ENCODE peak calls at places on chromosome 18, in eight cellular contexts. One of them, this sample, is unnamed.

GRCh38 chr18:63253428-63254372 is 65.9 kb downstream of the BCL2 start:
- DNase-seq in IMR-90: peak; percentile 44
- DNase-seq in choroid plexus epithelial cell: peak; percentile 70
- DNase-seq in GM23338: no peak
- DNase-seq in HFFc6: no peak
- DNase-seq in AG04450: no peak
- DNase-seq in A549: no peak
- DNase-seq in GM10248: no peak
- DNase-seq in this sample: no peak

GRCh38 chr18:59921384-59921891 is 21.6 kb downstream of the PMAIP1 start:
- DNase-seq in GM10248: no peak
- DNase-seq in GM23338: no peak
- DNase-seq in HFFc6: no peak
- DNase-seq in choroid plexus epithelial cell: no peak
- DNase-seq in A549: no peak
- DNase-seq in AG04450: no peak
- DNase-seq in IMR-90: no peak
- DNase-seq in this sample: no peak

GRCh38 chr18:49768051-49768391 is 45.3 kb downstream of the ACAA2 start:
- DNase-seq in GM10248: no peak
- DNase-seq in HFFc6: peak; percentile 20
- DNase-seq in A549: peak; percentile 61
- DNase-seq in choroid plexus epithelial cell: peak; percentile 84
- DNase-seq in GM23338: peak; percentile 93
- DNase-seq in IMR-90: peak; percentile 65
- DNase-seq in AG04450: peak; percentile 43
- DNase-seq in this sample: no peak

GRCh38 chr18:80179857-80180558 is 67.3 kb downstream of the PARD6G start:
- DNase-seq in GM10248: peak; percentile 42
- DNase-seq in choroid plexus epithelial cell: no peak
- DNase-seq in HFFc6: no peak
- DNase-seq in A549: no peak
- DNase-seq in GM23338: no peak
- DNase-seq in IMR-90: no peak
- DNase-seq in AG04450: no peak
- DNase-seq in this sample: no peak

GRCh38 chr18:63336366-63337099 is 17.0 kb upstream of the BCL2 start:
- DNase-seq in GM10248: no peak
- DNase-seq in GM23338: no peak
- DNase-seq in choroid plexus epithelial cell: peak; percentile 97
- DNase-seq in HFFc6: peak; percentile 94
- DNase-seq in AG04450: peak; percentile 83
- DNase-seq in A549: peak; percentile 11
- DNase-seq in IMR-90: peak; percentile 96
- DNase-seq in this sample: no peak

GRCh38 chr18:22322251-22322691 is 95.4 kb downstream of the CTAGE1 start:
- DNase-seq in GM10248: no peak
- DNase-seq in HFFc6: no peak
- DNase-seq in A549: no peak
- DNase-seq in GM23338: no peak
- DNase-seq in choroid plexus epithelial cell: no peak
- DNase-seq in AG04450: no peak
- DNase-seq in IMR-90: no peak
- DNase-seq in this sample: no peak

GRCh38 chr18:28125051-28125450 is 51.9 kb downstream of the CDH2 start:
- DNase-seq in GM10248: no peak
- DNase-seq in AG04450: no peak
- DNase-seq in A549: no peak
- DNase-seq in IMR-90: no peak
- DNase-seq in HFFc6: no peak
- DNase-seq in choroid plexus epithelial cell: peak; percentile 40
- DNase-seq in GM23338: no peak
- DNase-seq in this sample: no peak

GRCh38 chr18:45962461-45962860 is 4.7 kb downstream of the EPG5 start:
- DNase-seq in AG04450: no peak
- DNase-seq in IMR-90: peak; percentile 77
- DNase-seq in GM23338: no peak
- DNase-seq in GM10248: no peak
- DNase-seq in HFFc6: peak; percentile 70
- DNase-seq in choroid plexus epithelial cell: peak; percentile 91
- DNase-seq in A549: no peak
- DNase-seq in this sample: no peak

GRCh38 chr18:63708650-63709049 is 5.9 kb downstream of the SERPINB11 start:
- DNase-seq in IMR-90: peak; percentile 96
- DNase-seq in GM23338: no peak
- DNase-seq in GM10248: no peak
- DNase-seq in A549: no peak
- DNase-seq in AG04450: peak; percentile 70
- DNase-seq in choroid plexus epithelial cell: peak; percentile 50
- DNase-seq in HFFc6: peak; percentile 95
- DNase-seq in this sample: no peak

GRCh38 chr18:58253871-58254270 is 209.8 kb downstream of the NEDD4L start:
- DNase-seq in GM10248: no peak
- DNase-seq in A549: no peak
- DNase-seq in GM23338: no peak
- DNase-seq in AG04450: no peak
- DNase-seq in HFFc6: peak; percentile 5
- DNase-seq in choroid plexus epithelial cell: no peak
- DNase-seq in IMR-90: no peak
- DNase-seq in this sample: no peak

GRCh38 chr18:1914489-1914888 is 656.8 kb downstream of the METTL4 start:
- DNase-seq in choroid plexus epithelial cell: peak; percentile 33
- DNase-seq in GM10248: no peak
- DNase-seq in HFFc6: no peak
- DNase-seq in AG04450: no peak
- DNase-seq in A549: peak; percentile 38
- DNase-seq in IMR-90: no peak
- DNase-seq in GM23338: peak; percentile 62
- DNase-seq in this sample: no peak

GRCh38 chr18:65968605-65969004 is 217.8 kb downstream of the CDH7 start:
- DNase-seq in IMR-90: no peak
- DNase-seq in AG04450: no peak
- DNase-seq in choroid plexus epithelial cell: no peak
- DNase-seq in HFFc6: no peak
- DNase-seq in GM23338: peak; percentile 51
- DNase-seq in GM10248: no peak
- DNase-seq in A549: peak; percentile 0
- DNase-seq in this sample: no peak

GRCh38 chr18:63683152-63683551 is 19.6 kb upstream of the SERPINB11 start:
- DNase-seq in A549: peak; percentile 92
- DNase-seq in choroid plexus epithelial cell: peak; percentile 96
- DNase-seq in AG04450: peak; percentile 73
- DNase-seq in GM10248: no peak
- DNase-seq in HFFc6: peak; percentile 95
- DNase-seq in GM23338: peak; percentile 47
- DNase-seq in IMR-90: peak; percentile 96
- DNase-seq in this sample: no peak

GRCh38 chr18:70931942-70932814 is 643.3 kb downstream of the SOCS6 start:
- DNase-seq in AG04450: no peak
- DNase-seq in IMR-90: peak; percentile 17
- DNase-seq in A549: peak; percentile 32
- DNase-seq in HFFc6: peak; percentile 24
- DNase-seq in choroid plexus epithelial cell: peak; percentile 73
- DNase-seq in GM23338: peak; percentile 28
- DNase-seq in GM10248: peak; percentile 15
- DNase-seq in this sample: peak; percentile 10

GRCh38 chr18:75376004-75376403 is 51.5 kb downstream of the SMIM21 start:
- DNase-seq in HFFc6: no peak
- DNase-seq in GM23338: no peak
- DNase-seq in AG04450: no peak
- DNase-seq in A549: peak; percentile 58
- DNase-seq in IMR-90: no peak
- DNase-seq in choroid plexus epithelial cell: no peak
- DNase-seq in GM10248: no peak
- DNase-seq in this sample: no peak

GRCh38 chr18:28065793-28066186 is 111.1 kb downstream of the CDH2 start:
- DNase-seq in GM10248: no peak
- DNase-seq in HFFc6: no peak
- DNase-seq in AG04450: no peak
- DNase-seq in choroid plexus epithelial cell: no peak
- DNase-seq in IMR-90: no peak
- DNase-seq in GM23338: no peak
- DNase-seq in A549: no peak
- DNase-seq in this sample: no peak

GRCh38 chr18:74414951-74415515 is 42.1 kb downstream of the DIPK1C start:
- DNase-seq in AG04450: no peak
- DNase-seq in IMR-90: no peak
- DNase-seq in A549: no peak
- DNase-seq in HFFc6: no peak
- DNase-seq in GM23338: no peak
- DNase-seq in GM10248: no peak
- DNase-seq in choroid plexus epithelial cell: peak; percentile 18
- DNase-seq in this sample: no peak

GRCh38 chr18:25503567-25504081 is 151.7 kb upstream of the ZNF521 start:
- DNase-seq in AG04450: peak; percentile 49
- DNase-seq in A549: peak; percentile 27
- DNase-seq in GM23338: peak; percentile 75
- DNase-seq in GM10248: no peak
- DNase-seq in HFFc6: peak; percentile 50
- DNase-seq in choroid plexus epithelial cell: peak; percentile 84
- DNase-seq in IMR-90: peak; percentile 87
- DNase-seq in this sample: no peak

GRCh38 chr18:59062643-59063006 is 77.1 kb upstream of the SEC11C start:
- DNase-seq in HFFc6: no peak
- DNase-seq in choroid plexus epithelial cell: no peak
- DNase-seq in A549: no peak
- DNase-seq in AG04450: no peak
- DNase-seq in IMR-90: no peak
- DNase-seq in GM23338: no peak
- DNase-seq in GM10248: no peak
- DNase-seq in this sample: no peak

GRCh38 chr18:21763846-21764646 is 23.5 kb downstream of the MIB1 start:
- DNase-seq in IMR-90: peak; percentile 10
- DNase-seq in A549: no peak
- DNase-seq in AG04450: no peak
- DNase-seq in HFFc6: no peak
- DNase-seq in GM10248: no peak
- DNase-seq in choroid plexus epithelial cell: no peak
- DNase-seq in GM23338: peak; percentile 46
- DNase-seq in this sample: no peak

GRCh38 chr18:44816449-44816848 is 135.8 kb downstream of the SETBP1 start:
- DNase-seq in choroid plexus epithelial cell: no peak
- DNase-seq in HFFc6: no peak
- DNase-seq in GM23338: no peak
- DNase-seq in GM10248: no peak
- DNase-seq in IMR-90: no peak
- DNase-seq in A549: no peak
- DNase-seq in AG04450: no peak
- DNase-seq in this sample: no peak

GRCh38 chr18:12021077-12021476 is 39.8 kb downstream of the IMPA2 start:
- DNase-seq in HFFc6: no peak
- DNase-seq in AG04450: no peak
- DNase-seq in GM10248: no peak
- DNase-seq in GM23338: no peak
- DNase-seq in A549: no peak
- DNase-seq in choroid plexus epithelial cell: no peak
- DNase-seq in IMR-90: no peak
- DNase-seq in this sample: no peak

GRCh38 chr18:30056528-30056927 is 986.0 kb downstream of the DSC3 start:
- DNase-seq in HFFc6: no peak
- DNase-seq in AG04450: no peak
- DNase-seq in GM23338: no peak
- DNase-seq in IMR-90: no peak
- DNase-seq in GM10248: no peak
- DNase-seq in A549: no peak
- DNase-seq in choroid plexus epithelial cell: no peak
- DNase-seq in this sample: no peak

GRCh38 chr18:30057398-30057797 is 985.1 kb downstream of the DSC3 start:
- DNase-seq in A549: no peak
- DNase-seq in IMR-90: no peak
- DNase-seq in GM23338: no peak
- DNase-seq in AG04450: no peak
- DNase-seq in choroid plexus epithelial cell: no peak
- DNase-seq in HFFc6: no peak
- DNase-seq in GM10248: no peak
- DNase-seq in this sample: no peak
- TF ChIP-seq CTCF in A549: no peak
- TF ChIP-seq CTCF in IMR-90: no peak
- TF ChIP-seq CTCF in GM23338: no peak
- TF ChIP-seq CTCF in AG04450: no peak
- TF ChIP-seq CTCF in choroid plexus epithelial cell: no peak
- TF ChIP-seq CTCF in HFFc6: no peak
- TF ChIP-seq CTCF in GM10248: no peak
- TF ChIP-seq CTCF in this sample: no peak

GRCh38 chr18:24459772-24460171 is 665 bp upstream of the HRH4 start:
- DNase-seq in choroid plexus epithelial cell: no peak
- DNase-seq in HFFc6: no peak
- DNase-seq in A549: no peak
- DNase-seq in GM23338: no peak
- DNase-seq in IMR-90: no peak
- DNase-seq in GM10248: no peak
- DNase-seq in AG04450: no peak
- DNase-seq in this sample: no peak
- TF ChIP-seq CTCF in choroid plexus epithelial cell: no peak
- TF ChIP-seq CTCF in HFFc6: no peak
- TF ChIP-seq CTCF in A549: no peak
- TF ChIP-seq CTCF in GM23338: no peak
- TF ChIP-seq CTCF in IMR-90: no peak
- TF ChIP-seq CTCF in GM10248: no peak
- TF ChIP-seq CTCF in AG04450: no peak
- TF ChIP-seq CTCF in this sample: no peak

GRCh38 chr18:10008006-10008647 is 94.3 kb downstream of the VAPA start:
- DNase-seq in choroid plexus epithelial cell: no peak
- DNase-seq in IMR-90: no peak
- DNase-seq in AG04450: no peak
- DNase-seq in A549: no peak
- DNase-seq in GM10248: no peak
- DNase-seq in HFFc6: no peak
- DNase-seq in GM23338: no peak
- DNase-seq in this sample: no peak

GRCh38 chr18:10003866-10004265 is 90.0 kb downstream of the VAPA start:
- DNase-seq in IMR-90: no peak
- DNase-seq in AG04450: no peak
- DNase-seq in GM23338: no peak
- DNase-seq in choroid plexus epithelial cell: no peak
- DNase-seq in A549: no peak
- DNase-seq in HFFc6: no peak
- DNase-seq in GM10248: no peak
- DNase-seq in this sample: no peak

GRCh38 chr18:10009321-10010144 is 95.7 kb downstream of the VAPA start:
- DNase-seq in IMR-90: no peak
- DNase-seq in A549: no peak
- DNase-seq in GM23338: no peak
- DNase-seq in AG04450: no peak
- DNase-seq in HFFc6: no peak
- DNase-seq in choroid plexus epithelial cell: no peak
- DNase-seq in GM10248: no peak
- DNase-seq in this sample: no peak

GRCh38 chr18:10003281-10003680 is 89.5 kb downstream of the VAPA start:
- DNase-seq in HFFc6: no peak
- DNase-seq in AG04450: no peak
- DNase-seq in A549: no peak
- DNase-seq in GM23338: no peak
- DNase-seq in GM10248: no peak
- DNase-seq in choroid plexus epithelial cell: no peak
- DNase-seq in IMR-90: no peak
- DNase-seq in this sample: no peak

GRCh38 chr18:10006261-10006903 is 92.6 kb downstream of the VAPA start:
- DNase-seq in choroid plexus epithelial cell: peak; percentile 50
- DNase-seq in A549: peak; percentile 3
- DNase-seq in HFFc6: peak; percentile 36
- DNase-seq in AG04450: peak; percentile 6
- DNase-seq in GM23338: no peak
- DNase-seq in GM10248: no peak
- DNase-seq in IMR-90: peak; percentile 28
- DNase-seq in this sample: no peak
- TF ChIP-seq CTCF in choroid plexus epithelial cell: peak; percentile 48
- TF ChIP-seq CTCF in A549: no peak
- TF ChIP-seq CTCF in HFFc6: peak; percentile 48
- TF ChIP-seq CTCF in AG04450: peak; percentile 26
- TF ChIP-seq CTCF in GM23338: no peak
- TF ChIP-seq CTCF in GM10248: no peak
- TF ChIP-seq CTCF in IMR-90: peak; percentile 37
- TF ChIP-seq CTCF in this sample: no peak

GRCh38 chr18:64966667-64967066 is 784.1 kb upstream of the CDH7 start:
- DNase-seq in choroid plexus epithelial cell: no peak
- DNase-seq in GM10248: no peak
- DNase-seq in GM23338: peak; percentile 35
- DNase-seq in HFFc6: no peak
- DNase-seq in AG04450: no peak
- DNase-seq in A549: no peak
- DNase-seq in IMR-90: no peak
- DNase-seq in this sample: no peak
- TF ChIP-seq CTCF in choroid plexus epithelial cell: no peak
- TF ChIP-seq CTCF in GM10248: no peak
- TF ChIP-seq CTCF in GM23338: peak; percentile 73
- TF ChIP-seq CTCF in HFFc6: no peak
- TF ChIP-seq CTCF in AG04450: no peak
- TF ChIP-seq CTCF in A549: no peak
- TF ChIP-seq CTCF in IMR-90: no peak
- TF ChIP-seq CTCF in this sample: no peak